ENCODE peak calls at places on chromosomes 16 and 17, in six cellular contexts. One of them, this sample, is unnamed.
A peak's percentile ranks its signal among the peaks of the same experiment; 100 is the strongest.

GRCh38 chr16:15829460-15829859 is 27.4 kb downstream of the MYH11 start:
- DNase-seq in fibroblast of mammary gland: peak; percentile 0
- DNase-seq in BJ: no peak
- DNase-seq in Ammon's horn: peak; percentile 9
- DNase-seq in MV-4-11: peak; percentile 81
- DNase-seq in fibroblast of villous mesenchyme: peak; percentile 26
- DNase-seq in this sample: no peak

GRCh38 chr17:75619506-75620431 is 13.5 kb upstream of the SMIM5 start:
- DNase-seq in fibroblast of mammary gland: peak; percentile 22
- DNase-seq in BJ: no peak
- DNase-seq in Ammon's horn: no peak
- DNase-seq in MV-4-11: no peak
- DNase-seq in fibroblast of villous mesenchyme: peak; percentile 25
- DNase-seq in this sample: no peak

GRCh38 chr17:64061157-64061898 is 40.9 kb upstream of the ICAM2 start:
- DNase-seq in fibroblast of mammary gland: peak; percentile 34
- DNase-seq in BJ: no peak
- DNase-seq in Ammon's horn: no peak
- DNase-seq in MV-4-11: peak; percentile 35
- DNase-seq in fibroblast of villous mesenchyme: peak; percentile 30
- DNase-seq in this sample: peak; percentile 71

GRCh38 chr16:12096162-12096781 is 119.7 kb downstream of the SNX29 start:
- DNase-seq in fibroblast of mammary gland: peak; percentile 36
- DNase-seq in BJ: no peak
- DNase-seq in Ammon's horn: peak; percentile 48
- DNase-seq in MV-4-11: no peak
- DNase-seq in fibroblast of villous mesenchyme: peak; percentile 46
- DNase-seq in this sample: no peak

GRCh38 chr16:4358831-4359561 is 7.9 kb upstream of the PAM16 start:
- DNase-seq in fibroblast of mammary gland: no peak
- DNase-seq in BJ: no peak
- DNase-seq in Ammon's horn: peak; percentile 43
- DNase-seq in MV-4-11: no peak
- DNase-seq in fibroblast of villous mesenchyme: peak; percentile 50
- DNase-seq in this sample: no peak

GRCh38 chr17:290626-291025 is 62.0 kb downstream of the RPH3AL start:
- DNase-seq in fibroblast of mammary gland: no peak
- DNase-seq in BJ: no peak
- DNase-seq in Ammon's horn: no peak
- DNase-seq in MV-4-11: no peak
- DNase-seq in fibroblast of villous mesenchyme: no peak
- DNase-seq in this sample: no peak

GRCh38 chr16:87647431-87648185 is 45.3 kb downstream of the JPH3 start:
- DNase-seq in fibroblast of mammary gland: no peak
- DNase-seq in BJ: no peak
- DNase-seq in Ammon's horn: no peak
- DNase-seq in MV-4-11: peak; percentile 14
- DNase-seq in fibroblast of villous mesenchyme: no peak
- DNase-seq in this sample: no peak

GRCh38 chr17:43940630-43941029 is 1.6 kb downstream of the PPY start:
- DNase-seq in fibroblast of mammary gland: no peak
- DNase-seq in BJ: no peak
- DNase-seq in Ammon's horn: no peak
- DNase-seq in MV-4-11: peak; percentile 24
- DNase-seq in fibroblast of villous mesenchyme: peak; percentile 39
- DNase-seq in this sample: no peak

GRCh38 chr17:81601525-81602120 is 35.3 kb downstream of the NPLOC4 start:
- DNase-seq in fibroblast of mammary gland: peak; percentile 77
- DNase-seq in BJ: no peak
- DNase-seq in Ammon's horn: peak; percentile 71
- DNase-seq in MV-4-11: peak; percentile 72
- DNase-seq in fibroblast of villous mesenchyme: peak; percentile 83
- DNase-seq in this sample: peak; percentile 54

GRCh38 chr16:11585460-11586374 is 1.0 kb downstream of the LITAF start:
- DNase-seq in fibroblast of mammary gland: no peak
- DNase-seq in BJ: no peak
- DNase-seq in Ammon's horn: no peak
- DNase-seq in MV-4-11: no peak
- DNase-seq in fibroblast of villous mesenchyme: peak; percentile 48
- DNase-seq in this sample: no peak

This sample was measured in pulmonary artery endothelial cell.